ENCODE peak calls at places on chromosome 5, in ten cellular contexts. R is naive thymus-derived CD8-positive, alpha-beta T cell; I is iris pigment epithelial cell; X is stimulated activated CD4-positive, alpha-beta T cell treated with anti-CD3 and anti-CD28 coated beads, Interleukin-2, amount 100 ng/mL, for 24 hours; E is NCI-H748 treated with DMSO at 0.1 percent for 48 hours; O is Right ventricle myocardium superior; W is C1 segment of cervical spinal cord; D is GM23338; J is activated CD4-positive, alpha-beta T cell treated with anti-CD3 and anti-CD28 coated beads, Interleukin-2, amount 10 ng/mL, durations not matched to agents 7 days and 5 days; P is ovary. M is an unnamed sample.
A peak's percentile ranks its signal among the peaks of the same experiment; 100 is the strongest.

GRCh38 chr5:122985954-122986721 is 50.4 kb downstream of the PPIC start:
- DNase-seq in R (no peak), I (no peak), X (no peak), E (no peak), O (no peak), W (no peak), D (no peak), J (no peak), P (no peak), M (no peak)

GRCh38 chr5:143401846-143402463 is 1.5 kb downstream of the NR3C1 start:
- DNase-seq in R (peak; percentile 30), I (no peak), X (no peak), E (no peak), O (no peak), W (no peak), D (no peak), J (peak; percentile 44), P (no peak), M (no peak)

GRCh38 chr5:171313481-171314206 is 4.6 kb downstream of the TLX3 start:
- DNase-seq in R (no peak), I (no peak), X (peak; percentile 11), E (no peak), O (no peak), W (no peak), D (peak; percentile 47), J (no peak), P (no peak), M (no peak)

GRCh38 chr5:133821311-133821741 is 147.1 kb downstream of the C5orf15 start:
- DNase-seq in R (no peak), I (no peak), X (no peak), E (no peak), O (no peak), W (no peak), D (no peak), J (no peak), P (no peak), M (no peak)

GRCh38 chr5:34684281-34684979 is 28.3 kb downstream of the RAI14 start:
- DNase-seq in R (no peak), I (peak; percentile 44), X (no peak), E (peak; percentile 99), O (no peak), W (peak; percentile 16), D (peak; percentile 58), J (no peak), P (no peak), M (no peak)

GRCh38 chr5:151158287-151158661 is 695 bp upstream of the ANXA6 start:
- DNase-seq in R (no peak), I (peak; percentile 32), X (no peak), E (no peak), O (no peak), W (no peak), D (peak; percentile 64), J (no peak), P (peak; percentile 63), M (no peak)

GRCh38 chr5:132190161-132190817 is 37.4 kb downstream of the P4HA2 start:
- DNase-seq in R (peak; percentile 11), I (peak; percentile 81), X (no peak), E (peak; percentile 73), O (no peak), W (no peak), D (peak; percentile 91), J (peak; percentile 24), P (no peak), M (no peak)

GRCh38 chr5:129097498-129098296 is 3.1 kb downstream of the ISOC1 start:
- DNase-seq in R (no peak), I (no peak), X (no peak), E (no peak), O (peak; percentile 43), W (no peak), D (no peak), J (no peak), P (no peak), M (no peak)

GRCh38 chr5:149902177-149902576 is 42.4 kb downstream of the PDE6A start:
- DNase-seq in R (no peak), I (no peak), X (no peak), E (no peak), O (no peak), W (no peak), D (peak; percentile 45), J (no peak), P (no peak), M (no peak)

GRCh38 chr5:146466521-146467349 is 19.6 kb downstream of the TCERG1 start:
- DNase-seq in R (no peak), I (peak; percentile 45), X (no peak), E (no peak), O (no peak), W (no peak), D (peak; percentile 21), J (no peak), P (no peak), M (no peak)

GRCh38 chr5:110288766-110289165 is 437.7 kb downstream of the TMEM232 start:
- DNase-seq in R (no peak), I (peak; percentile 15), X (no peak), E (no peak), O (no peak), W (no peak), D (no peak), J (no peak), P (no peak), M (no peak)

GRCh38 chr5:173790836-173791546 is 97.2 kb upstream of the CPEB4 start:
- DNase-seq in R (no peak), I (no peak), X (no peak), E (no peak), O (no peak), W (no peak), D (no peak), J (no peak), P (no peak), M (peak; percentile 23)

GRCh38 chr5:168299372-168299771 is 7.9 kb downstream of the WWC1 start:
- DNase-seq in R (no peak), I (no peak), X (no peak), E (no peak), O (no peak), W (no peak), D (no peak), J (no peak), P (no peak), M (peak; percentile 38)

GRCh38 chr5:159773062-159773924 is 143.0 kb upstream of the ADRA1B start:
- DNase-seq in R (peak; percentile 9), I (peak; percentile 93), X (peak; percentile 87), E (peak; percentile 23), O (peak; percentile 86), W (peak; percentile 69), D (peak; percentile 71), J (peak; percentile 73), P (peak; percentile 91), M (peak; percentile 48)

M was measured in nucleus accumbens.